ENCODE peak calls at places on chromosomes 3 and 15, in six cellular contexts. M, O, H, Q, B and E are unnamed samples.

GRCh38 chr3:27360113-27361078 is 8.8 kb downstream of the NEK10 start:
- DNase-seq in M (peak; percentile 44), B (no peak), H (no peak), O (peak; percentile 27), Q (peak; percentile 33), E (peak; percentile 57)

GRCh38 chr3:163838769-163839168 is 1239.5 kb downstream of the SI start:
- DNase-seq in Q (no peak), B (no peak), M (no peak), H (no peak), O (no peak), E (no peak)

GRCh38 chr3:98962189-98962930 is 60.9 kb upstream of the DCBLD2 start:
- DNase-seq in M (peak; percentile 96), Q (peak; percentile 84), H (no peak), B (no peak), O (peak; percentile 93), E (no peak)

GRCh38 chr3:153259956-153260355 is 97.9 kb downstream of the RAP2B start:
- DNase-seq in M (no peak), Q (no peak), H (no peak), O (no peak), B (no peak), E (no peak)

GRCh38 chr15:57379487-57379886 is 3.2 kb downstream of the CGNL1 start:
- DNase-seq in O (no peak), Q (no peak), H (no peak), B (no peak), M (no peak), E (no peak)

GRCh38 chr3:148528024-148528423 is 169.7 kb upstream of the AGTR1 start:
- DNase-seq in M (peak; percentile 15), O (peak; percentile 43), H (no peak), Q (no peak), B (no peak), E (no peak)

GRCh38 chr3:134857776-134858515 is 62.9 kb downstream of the EPHB1 start:
- DNase-seq in H (no peak), M (no peak), Q (no peak), B (no peak), O (no peak), E (no peak)

GRCh38 chr3:4684117-4684516 is 191.0 kb downstream of the ITPR1 start:
- DNase-seq in O (no peak), M (no peak), B (no peak), Q (no peak), H (no peak), E (no peak)

GRCh38 chr3:110062711-110063110 is 725.4 kb upstream of the DPPA4 start:
- DNase-seq in O (peak; percentile 2), M (no peak), B (no peak), Q (no peak), H (no peak), E (no peak)

GRCh38 chr3:156433910-156434309 is 121.0 kb downstream of the SSR3 start:
- DNase-seq in H (no peak), M (peak; percentile 49), B (no peak), O (peak; percentile 23), Q (peak; percentile 45), E (no peak)

GRCh38 chr15:51907136-51907862 is 64.3 kb downstream of the LEO1 start:
- DNase-seq in H (peak; percentile 66), Q (peak; percentile 31), B (no peak), M (peak; percentile 42), O (peak; percentile 61), E (peak; percentile 73)

GRCh38 chr3:56928379-56929068 is 126.8 kb upstream of the ARHGEF3 start:
- DNase-seq in Q (no peak), O (peak; percentile 43), H (no peak), B (no peak), M (no peak), E (peak; percentile 23)

GRCh38 chr3:143820466-143821221 is 27.6 kb downstream of the SLC9A9 start:
- DNase-seq in Q (no peak), B (no peak), O (no peak), H (no peak), M (no peak), E (no peak)

GRCh38 chr3:125692361-125692760 is 97.1 kb upstream of the OSBPL11 start:
- DNase-seq in B (no peak), Q (no peak), O (no peak), M (no peak), H (no peak), E (no peak)
- H3K36me3 ChIP-seq in B (no peaks in the 10 kb centered on the region), Q (no peaks in the 10 kb centered on the region), O (no peaks in the 10 kb centered on the region), M (no peaks in the 10 kb centered on the region), H (no peaks in the 10 kb centered on the region), E (no peaks in the 10 kb centered on the region)

GRCh38 chr15:76334438-76335004 is 2.1 kb upstream of the ISL2 start:
- DNase-seq in H (no peak), O (no peak), M (no peak), Q (no peak), B (peak; percentile 9), E (no peak)
- H3K27me3 ChIP-seq in H (no peaks in the 10 kb centered on the region), O (peaks cover 31% of the 10 kb centered on the region), M (peaks cover 11% of the 10 kb centered on the region), Q (peaks cover 79% of the 10 kb centered on the region), B (peaks cover 62% of the 10 kb centered on the region), E (no peaks in the 10 kb centered on the region)

DNA sequence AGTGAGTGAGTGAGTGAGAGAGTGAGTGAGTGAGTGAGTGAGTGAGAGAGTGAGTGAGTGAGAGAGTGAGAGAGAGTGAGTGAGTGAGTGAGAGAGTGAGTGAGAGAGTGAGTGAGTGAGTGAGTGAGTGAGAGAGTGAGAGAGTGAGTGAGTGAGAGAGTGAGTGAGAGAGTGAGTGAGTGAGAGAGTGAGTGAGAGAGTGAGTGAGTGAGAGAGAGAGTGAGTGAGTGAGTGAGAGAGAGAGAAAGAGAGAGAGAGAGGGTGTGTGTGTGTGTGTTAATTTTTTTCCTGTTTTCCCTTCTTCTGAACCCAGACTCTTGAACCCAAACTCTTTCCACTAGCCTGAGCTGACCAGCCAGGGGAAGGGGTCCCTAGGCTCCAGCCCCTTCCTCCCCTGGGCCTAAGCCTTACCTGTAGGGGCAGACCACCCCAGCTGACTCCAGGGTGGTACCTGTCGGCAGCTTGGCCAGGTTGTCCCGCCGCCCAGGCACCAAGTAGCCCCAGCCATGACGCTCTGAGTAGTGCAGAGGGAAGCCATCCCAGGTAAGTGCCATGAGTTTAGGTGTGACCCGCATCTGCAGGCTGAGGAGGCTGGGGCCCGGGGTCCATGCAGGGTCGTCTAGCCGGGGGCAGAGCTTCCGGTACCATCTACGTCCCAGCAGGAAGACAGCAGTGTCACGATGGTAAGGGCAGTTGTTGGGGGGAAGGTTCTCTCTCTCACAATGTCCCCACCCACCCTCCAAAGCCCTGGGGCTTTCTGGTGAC is 9.4 kb downstream of the POLG start:
- DNase-seq in M (no peak), Q (no peak), O (no peak), H (no peak), B (no peak), E (no peak)
- H3K36me3 ChIP-seq in M (peaks cover 97% of the 10 kb centered on the region), Q (peaks cover 96% of the 10 kb centered on the region), O (peaks cover 62% of the 10 kb centered on the region), H (peaks cover 33% of the 10 kb centered on the region), B (no peaks in the 10 kb centered on the region), E (peaks cover 5% of the 10 kb centered on the region)

DNA sequence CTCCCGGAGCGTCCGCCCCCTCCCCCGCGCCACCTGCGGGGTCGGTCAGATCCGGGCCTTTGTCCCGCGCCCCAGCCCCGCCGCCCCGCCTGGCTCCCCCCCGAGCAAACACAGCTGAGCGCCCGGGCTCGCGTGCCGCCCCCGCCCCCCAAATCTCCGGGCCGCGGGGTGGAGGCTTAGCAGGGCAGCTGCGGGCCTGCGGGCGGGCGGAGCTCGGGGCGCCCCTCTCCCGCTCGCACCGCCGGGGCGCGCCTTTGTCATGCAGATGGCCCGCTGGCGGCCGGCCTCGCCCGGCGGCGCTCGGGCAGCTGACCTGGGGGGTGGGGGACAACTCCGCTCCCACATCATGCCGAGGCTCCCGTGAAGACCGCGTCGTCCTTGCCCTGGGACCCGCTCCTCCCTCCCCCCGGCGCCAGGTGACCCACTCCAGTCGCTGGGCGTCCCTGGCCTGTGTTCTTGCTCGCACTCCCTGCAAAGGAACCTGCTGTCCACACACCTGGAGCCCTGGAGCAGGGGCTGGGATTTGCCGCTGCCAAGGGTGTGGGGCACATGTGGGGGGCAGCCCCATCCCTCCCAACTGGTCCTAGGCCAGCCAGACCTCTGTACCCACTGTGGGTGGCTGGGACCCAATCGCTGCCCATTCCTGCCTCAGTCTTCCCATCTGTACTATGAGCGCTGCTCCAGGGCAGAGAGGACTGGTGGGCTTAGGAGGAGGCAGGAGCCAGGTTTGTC is 33.6 kb downstream of the DNAJB8 start:
- DNase-seq in H (no peak), Q (no peak), O (peak; percentile 42), M (no peak), B (no peak), E (no peak)
- H3K27me3 ChIP-seq in H (no peaks in the 10 kb centered on the region), Q (peaks cover 82% of the 10 kb centered on the region), O (peaks cover 22% of the 10 kb centered on the region), M (peaks cover 69% of the 10 kb centered on the region), B (peaks cover 15% of the 10 kb centered on the region), E (no peaks in the 10 kb centered on the region)

DNA sequence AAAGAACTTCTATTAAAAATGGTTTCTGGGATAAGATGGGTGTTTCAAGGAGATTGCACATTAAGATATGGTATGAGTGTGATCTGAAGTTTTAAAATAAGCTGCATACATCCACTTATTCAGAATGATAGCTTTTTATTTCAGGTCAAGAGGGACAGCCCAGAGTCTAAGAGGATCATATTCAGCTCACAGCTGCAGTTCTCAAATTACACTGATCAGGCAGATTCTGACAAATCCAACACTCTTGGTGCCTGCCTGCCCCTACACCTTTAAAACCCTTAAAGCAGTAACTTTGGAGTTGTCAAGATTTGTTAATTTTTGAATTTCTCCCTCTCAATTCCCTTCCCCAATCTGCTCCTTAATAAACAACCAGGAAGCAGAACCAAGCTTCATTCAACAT is 9.1 kb upstream of the TMEM87A start:
- DNase-seq in H (no peak), M (no peak), B (no peak), Q (no peak), O (no peak), E (no peak)
- H3K36me3 ChIP-seq in H (peaks cover 12% of the 10 kb centered on the region), M (peaks cover 10% of the 10 kb centered on the region), B (no peaks in the 10 kb centered on the region), Q (no peaks in the 10 kb centered on the region), O (peaks cover 24% of the 10 kb centered on the region), E (peaks cover 47% of the 10 kb centered on the region)

GRCh38 chr3:140500473-140500872 is 177.4 kb upstream of the TRIM42 start:
- DNase-seq in Q (no peak), H (no peak), B (no peak), M (no peak), O (no peak), E (no peak)
- H3K27me3 ChIP-seq in Q (peaks cover 10% of the 10 kb centered on the region), H (no peaks in the 10 kb centered on the region), B (no peaks in the 10 kb centered on the region), M (no peaks in the 10 kb centered on the region), O (peaks cover 4% of the 10 kb centered on the region), E (no peaks in the 10 kb centered on the region)

GRCh38 chr3:126452213-126452612 is 23.5 kb downstream of the ZXDC start:
- DNase-seq in M (no peak), Q (no peak), H (no peak), O (no peak), B (peak; percentile 12), E (no peak)
- H3K36me3 ChIP-seq in M (peaks cover 23% of the 10 kb centered on the region), Q (peaks cover 55% of the 10 kb centered on the region), H (peaks cover 2% of the 10 kb centered on the region), O (peaks cover 9% of the 10 kb centered on the region), B (no peaks in the 10 kb centered on the region), E (no peaks in the 10 kb centered on the region)

DNA sequence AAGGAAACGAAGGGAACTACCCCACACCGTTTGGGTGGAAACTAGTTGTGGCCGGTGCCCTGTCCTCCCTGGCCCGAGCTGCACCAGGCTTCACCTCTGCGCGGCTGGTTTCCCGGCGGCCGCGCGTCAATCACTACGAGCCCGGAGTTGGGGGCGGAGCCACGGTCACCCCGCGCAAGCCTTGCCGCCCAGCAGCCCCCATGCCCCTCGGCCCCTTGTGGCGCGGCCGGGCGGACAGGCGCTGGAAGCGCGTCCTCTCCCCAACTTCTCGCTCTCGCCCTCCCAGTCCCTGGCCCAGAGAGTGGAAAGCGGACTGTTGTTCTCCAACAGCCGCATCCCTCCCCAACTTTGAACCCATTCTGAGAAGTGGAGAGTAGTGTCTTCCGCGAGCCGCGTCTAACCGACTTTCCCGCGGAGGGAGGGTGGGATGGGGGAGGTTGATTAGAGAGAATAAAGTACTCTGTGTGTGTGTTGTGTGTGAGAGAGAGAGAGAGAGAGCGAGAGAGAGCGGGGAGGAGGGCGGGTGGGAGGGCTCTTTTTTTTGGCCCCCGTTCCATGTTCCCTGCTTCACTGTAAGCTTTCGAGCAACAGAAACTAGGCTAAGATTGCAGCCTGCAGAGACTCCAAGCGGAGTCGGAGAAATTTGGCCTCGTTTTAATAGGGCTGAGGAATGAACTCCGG is 1.4 kb upstream of the MEIS2 start:
- DNase-seq in M (peak; percentile 70), H (peak; percentile 62), Q (peak; percentile 88), B (peak; percentile 85), O (peak; percentile 90), E (no peak)
- H3K27me3 ChIP-seq in M (no peaks in the 10 kb centered on the region), H (no peaks in the 10 kb centered on the region), Q (no peaks in the 10 kb centered on the region), B (no peaks in the 10 kb centered on the region), O (no peaks in the 10 kb centered on the region), E (peaks cover 9% of the 10 kb centered on the region)